ENCODE peak calls at places on chromosome 14, in six cellular contexts. K, M, N, I, V and J are unnamed samples.
A peak's percentile ranks its signal among the peaks of the same experiment; 100 is the strongest.

GRCh38 chr14:50736932-50737419 is 68.9 kb upstream of the SAV1 start:
- DNase-seq in K (no peak), M (no peak), N (no peak), I (no peak), V (no peak), J (no peak)

GRCh38 chr14:77133718-77134338 is 7.8 kb downstream of the ZDHHC22 start:
- DNase-seq in K (no peak), M (no peak), N (no peak), I (peak; percentile 50), V (peak; percentile 22), J (no peak)

GRCh38 chr14:44149597-44149996 is 357.5 kb downstream of the FSCB start:
- DNase-seq in K (peak; percentile 70), M (no peak), N (peak; percentile 61), I (no peak), V (no peak), J (peak; percentile 92)

GRCh38 chr14:87264796-87265195 is 728.2 kb downstream of the GALC start:
- DNase-seq in K (no peak), M (no peak), N (no peak), I (no peak), V (no peak), J (no peak)

GRCh38 chr14:101372494-101372813 is 188.8 kb upstream of the DIO3 start:
- DNase-seq in K (no peak), M (no peak), N (no peak), I (no peak), V (no peak), J (no peak)

GRCh38 chr14:69670093-69670492 is 58.7 kb downstream of the SUSD6 start:
- DNase-seq in K (no peak), M (no peak), N (no peak), I (no peak), V (no peak), J (no peak)

GRCh38 chr14:23364604-23365352 is at the start of gene EFS:
- DNase-seq in K (no peak), M (peak; percentile 49), N (no peak), I (no peak), V (no peak), J (no peak)

GRCh38 chr14:33765251-33765650 is 185.6 kb downstream of the EGLN3 start:
- DNase-seq in K (no peak), M (no peak), N (no peak), I (no peak), V (peak; percentile 26), J (peak; percentile 81)

GRCh38 chr14:72704507-72704906 is 189.4 kb downstream of the DPF3 start:
- DNase-seq in K (no peak), M (no peak), N (no peak), I (no peak), V (no peak), J (no peak)

GRCh38 chr14:20501346-20501745 is 4.0 kb upstream of the RNASE10 start:
- DNase-seq in K (no peak), M (no peak), N (no peak), I (no peak), V (no peak), J (no peak)

GRCh38 chr14:91985521-91986255 is 38.2 kb upstream of the FBLN5 start:
- DNase-seq in K (no peak), M (no peak), N (no peak), I (no peak), V (no peak), J (no peak)

GRCh38 chr14:60722836-60723217 is 1.3 kb downstream of the SIX4 start:
- DNase-seq in K (peak; percentile 53), M (no peak), N (peak; percentile 67), I (peak; percentile 7), V (no peak), J (peak; percentile 73)

GRCh38 chr14:21136024-21136423 is 19.8 kb downstream of the OR5AU1 start:
- DNase-seq in K (no peak), M (no peak), N (peak; percentile 53), I (no peak), V (no peak), J (no peak)

GRCh38 chr14:51328089-51328941 is 88.3 kb downstream of the TMX1 start:
- DNase-seq in K (no peak), M (no peak), N (peak; percentile 36), I (no peak), V (no peak), J (no peak)

GRCh38 chr14:62604524-62604923 is 440.7 kb downstream of the KCNH5 start:
- DNase-seq in K (no peak), M (no peak), N (no peak), I (no peak), V (no peak), J (no peak)

GRCh38 chr14:99996951-99997571 is 68.2 kb upstream of the EVL start:
- DNase-seq in K (no peak), M (no peak), N (no peak), I (no peak), V (no peak), J (no peak)

GRCh38 chr14:28765907-28766504 is 581 bp upstream of the FOXG1 start:
- DNase-seq in K (peak; percentile 86), M (no peak), N (peak; percentile 87), I (no peak), V (no peak), J (peak; percentile 88)

GRCh38 chr14:95488376-95489162 is 27.9 kb downstream of the SYNE3 start:
- DNase-seq in K (no peak), M (no peak), N (no peak), I (no peak), V (peak; percentile 33), J (no peak)

GRCh38 chr14:51925980-51926379 is 63.4 kb upstream of the RTRAF start:
- DNase-seq in K (no peak), M (no peak), N (no peak), I (no peak), V (no peak), J (no peak)

GRCh38 chr14:91269076-91269991 is 24.8 kb upstream of the GPR68 start:
- DNase-seq in K (no peak), M (no peak), N (no peak), I (peak; percentile 39), V (no peak), J (peak; percentile 65)

GRCh38 chr14:22980672-22981089 is 1.7 kb downstream of the AJUBA start:
- DNase-seq in K (no peak), M (no peak), N (no peak), I (peak; percentile 59), V (no peak), J (no peak)

GRCh38 chr14:95980402-95980801 is 58.8 kb upstream of the C14orf132 start:
- DNase-seq in K (no peak), M (no peak), N (no peak), I (no peak), V (no peak), J (no peak)

GRCh38 chr14:104572668-104573067 is 6.9 kb upstream of the C14orf180 start:
- DNase-seq in K (no peak), M (no peak), N (no peak), I (no peak), V (no peak), J (no peak)

GRCh38 chr14:20415723-20416622 is 2.7 kb upstream of the TEP1 start:
- DNase-seq in K (peak; percentile 15), M (no peak), N (peak; percentile 38), I (peak; percentile 59), V (no peak), J (peak; percentile 86)

GRCh38 chr14:97056086-97056485 is 258.9 kb downstream of the VRK1 start:
- DNase-seq in K (no peak), M (no peak), N (peak; percentile 73), I (no peak), V (no peak), J (peak; percentile 32)

GRCh38 chr14:92734618-92735017 is 13.8 kb downstream of the LGMN start:
- DNase-seq in K (no peak), M (no peak), N (no peak), I (no peak), V (no peak), J (no peak)

GRCh38 chr14:78202976-78203375 is 32.8 kb downstream of the NRXN3 start:
- DNase-seq in K (peak; percentile 29), M (no peak), N (peak; percentile 97), I (no peak), V (no peak), J (no peak)

GRCh38 chr14:99081156-99081765 is 190.7 kb downstream of the BCL11B start:
- DNase-seq in K (no peak), M (no peak), N (no peak), I (no peak), V (no peak), J (no peak)

GRCh38 chr14:32813401-32813800 is 125.3 kb upstream of the NPAS3 start:
- DNase-seq in K (no peak), M (no peak), N (peak; percentile 45), I (no peak), V (no peak), J (no peak)